ENCODE peak calls at places on chromosome 17, in four cellular contexts. L, J, E and R are unnamed samples.

GRCh38 chr17:79866791-79867190 is 27.6 kb upstream of the CBX4 start:
- DNase-seq in J (no peak), E (no peak), L (no peak), R (no peak)

GRCh38 chr17:43767713-43768059 is 9.1 kb upstream of the SOST start:
- DNase-seq in E (no peak), L (no peak), J (no peak), R (no peak)

GRCh38 chr17:30954046-30954805 is 16.6 kb upstream of the RNF135 start:
- DNase-seq in E (no peak), J (peak; percentile 24), L (no peak), R (no peak)

GRCh38 chr17:58786586-58787295 is 31.1 kb downstream of the PPM1E start:
- DNase-seq in J (peak; percentile 87), E (no peak), L (no peak), R (no peak)

GRCh38 chr17:49694847-49695697 is 12.7 kb downstream of the SLC35B1 start:
- DNase-seq in L (peak; percentile 62), E (no peak), J (no peak), R (no peak)

GRCh38 chr17:77542551-77543490 is 402.1 kb downstream of the SEC14L1 start:
- DNase-seq in E (peak; percentile 63), J (peak; percentile 78), L (peak; percentile 94), R (peak; percentile 95)

GRCh38 chr17:49223517-49224197 is 6.9 kb downstream of the PHOSPHO1 start:
- DNase-seq in E (no peak), J (peak; percentile 10), L (peak; percentile 90), R (peak; percentile 63)

GRCh38 chr17:78128616-78129384 is at the start of gene TMC6:
- DNase-seq in J (no peak), E (no peak), L (peak; percentile 96), R (peak; percentile 89)

GRCh38 chr17:69326302-69327059 is 452 bp downstream of the ABCA5 start:
- DNase-seq in E (no peak), L (no peak), J (peak; percentile 26), R (peak; percentile 11)
- H3K4ac ChIP-seq in E (no peak overlapping the region), L (no peak overlapping the region), J (no peak overlapping the region), R (no peak overlapping the region)

GRCh38 chr17:71110326-71110725 is 941.0 kb downstream of the KCNJ2 start:
- DNase-seq in L (no peak), E (no peak), J (no peak), R (no peak)

GRCh38 chr17:71109697-71110096 is 940.4 kb downstream of the KCNJ2 start:
- DNase-seq in L (no peak), E (no peak), J (no peak), R (no peak)

GRCh38 chr17:71111460-71111859 is 942.1 kb downstream of the KCNJ2 start:
- DNase-seq in L (no peak), J (no peak), E (no peak), R (no peak)

GRCh38 chr17:71111945-71112344 is 942.6 kb downstream of the KCNJ2 start:
- DNase-seq in J (no peak), L (no peak), E (no peak), R (no peak)

DNA sequence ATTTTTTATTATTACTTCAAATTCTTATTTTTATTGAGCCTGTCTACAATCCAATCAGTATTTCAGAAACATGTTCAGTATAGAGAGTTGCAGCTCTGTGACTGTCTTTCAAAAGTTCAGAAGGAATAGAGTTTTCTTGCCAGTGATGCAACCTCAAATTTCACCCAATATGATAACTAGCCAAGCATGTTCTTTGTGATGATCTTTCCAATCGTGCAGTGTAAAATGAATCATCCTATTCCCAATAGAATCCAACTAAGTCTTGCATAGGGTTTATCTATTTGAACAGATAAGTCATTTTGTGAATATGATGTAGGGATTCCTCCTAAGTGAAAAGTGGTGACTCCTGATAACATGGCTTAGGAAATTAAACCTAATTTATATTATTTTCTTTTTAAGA is 937.8 kb downstream of the KCNJ2 start:
- DNase-seq in L (no peak), J (no peak), E (no peak), R (no peak)
- H4K5ac ChIP-seq in L (no peak overlapping the region), J (no peak overlapping the region), E (no peak overlapping the region), R (no peak overlapping the region)

GRCh38 chr17:41522301-41523224 is 3.9 kb upstream of the KRT15 start:
- DNase-seq in J (no peak), L (no peak), E (no peak), R (no peak)

GRCh38 chr17:41524261-41524660 is 3.8 kb downstream of the KRT19 start:
- DNase-seq in J (no peak), E (no peak), L (no peak), R (no peak)

GRCh38 chr17:41521574-41522261 is 3.0 kb upstream of the KRT15 start:
- DNase-seq in J (peak; percentile 91), E (no peak), L (peak; percentile 76), R (peak; percentile 88)

GRCh38 chr17:41523225-41523593 is 4.5 kb upstream of the KRT15 start:
- DNase-seq in J (no peak), L (no peak), E (no peak), R (no peak)

GRCh38 chr17:41523787-41524186 is 4.3 kb downstream of the KRT19 start:
- DNase-seq in L (no peak), E (no peak), J (no peak), R (no peak)
- H2BK15ac ChIP-seq in L (no peak overlapping the region), E (no peak overlapping the region), J (peak overlapping the region; percentile 35), R (no peak overlapping the region)

GRCh38 chr17:75270966-75271232 is at the start of gene MIF4GD:
- DNase-seq in E (no peak), J (peak; percentile 54), L (no peak), R (no peak)

GRCh38 chr17:75271233-75271954 is 363 bp upstream of the MIF4GD start:
- DNase-seq in J (no peak), E (no peak), L (peak; percentile 79), R (peak; percentile 67)

GRCh38 chr17:75271955-75272847 is 1.2 kb upstream of the MIF4GD start:
- DNase-seq in J (peak; percentile 65), L (peak; percentile 52), E (no peak), R (no peak)

GRCh38 chr17:75268931-75269330 is 2.1 kb downstream of the MIF4GD start:
- DNase-seq in L (no peak), E (no peak), J (no peak), R (no peak)

GRCh38 chr17:75270218-75270965 is 639 bp downstream of the MIF4GD start:
- DNase-seq in J (peak; percentile 76), E (no peak), L (peak; percentile 82), R (peak; percentile 72)
- H3K4ac ChIP-seq in J (peak overlapping the region; percentile 28), E (no peak overlapping the region), L (no peak overlapping the region), R (no peak overlapping the region)

GRCh38 chr17:80937501-80938356 is 53.9 kb upstream of the CHMP6 start:
- DNase-seq in E (no peak), J (no peak), L (no peak), R (no peak)
- H4K5ac ChIP-seq in E (no peak overlapping the region), J (no peak overlapping the region), L (no peak overlapping the region), R (no peak overlapping the region)